ENCODE peak calls at places on chromosome 18, in nine cellular contexts. One of them, this sample, is unnamed.

GRCh38 chr18:68215931-68216330 is 499.0 kb downstream of the TMX3 start:
- DNase-seq in spleen: no peak
- DNase-seq in endodermal cell: no peak
- DNase-seq in SJSA1: no peak
- DNase-seq in heart left ventricle: no peak
- DNase-seq in thyroid gland: no peak
- DNase-seq in fibroblast of lung: peak; percentile 69
- DNase-seq in body of pancreas: no peak
- DNase-seq in tibial artery: no peak
- DNase-seq in this sample: no peak

GRCh38 chr18:37874721-37875120 is 309.1 kb upstream of the CELF4 start:
- DNase-seq in thyroid gland: no peak
- DNase-seq in fibroblast of lung: no peak
- DNase-seq in endodermal cell: no peak
- DNase-seq in body of pancreas: no peak
- DNase-seq in spleen: no peak
- DNase-seq in tibial artery: no peak
- DNase-seq in heart left ventricle: no peak
- DNase-seq in SJSA1: no peak
- DNase-seq in this sample: no peak

GRCh38 chr18:78242796-78243195 is 736.8 kb upstream of the SALL3 start:
- DNase-seq in body of pancreas: peak; percentile 16
- DNase-seq in thyroid gland: no peak
- DNase-seq in endodermal cell: no peak
- DNase-seq in heart left ventricle: peak; percentile 58
- DNase-seq in SJSA1: no peak
- DNase-seq in fibroblast of lung: no peak
- DNase-seq in spleen: no peak
- DNase-seq in tibial artery: no peak
- DNase-seq in this sample: no peak

GRCh38 chr18:49664086-49664890 is 102.4 kb downstream of the LIPG start:
- DNase-seq in tibial artery: no peak
- DNase-seq in fibroblast of lung: no peak
- DNase-seq in endodermal cell: peak; percentile 76
- DNase-seq in heart left ventricle: peak; percentile 84
- DNase-seq in spleen: no peak
- DNase-seq in thyroid gland: no peak
- DNase-seq in SJSA1: no peak
- DNase-seq in body of pancreas: no peak
- DNase-seq in this sample: no peak

GRCh38 chr18:44945847-44946490 is 265.3 kb downstream of the SETBP1 start:
- DNase-seq in fibroblast of lung: no peak
- DNase-seq in thyroid gland: no peak
- DNase-seq in SJSA1: no peak
- DNase-seq in endodermal cell: peak; percentile 51
- DNase-seq in heart left ventricle: no peak
- DNase-seq in tibial artery: no peak
- DNase-seq in spleen: no peak
- DNase-seq in body of pancreas: no peak
- DNase-seq in this sample: no peak

GRCh38 chr18:79575891-79576685 is 103.5 kb upstream of the CTDP1 start:
- DNase-seq in endodermal cell: peak; percentile 44
- DNase-seq in spleen: peak; percentile 62
- DNase-seq in thyroid gland: peak; percentile 94
- DNase-seq in SJSA1: peak; percentile 76
- DNase-seq in heart left ventricle: peak; percentile 77
- DNase-seq in tibial artery: peak; percentile 56
- DNase-seq in body of pancreas: peak; percentile 83
- DNase-seq in fibroblast of lung: peak; percentile 84
- DNase-seq in this sample: no peak

GRCh38 chr18:59744271-59744721 is 47.1 kb upstream of the CCBE1 start:
- DNase-seq in endodermal cell: no peak
- DNase-seq in spleen: no peak
- DNase-seq in SJSA1: peak; percentile 59
- DNase-seq in thyroid gland: no peak
- DNase-seq in body of pancreas: no peak
- DNase-seq in tibial artery: no peak
- DNase-seq in fibroblast of lung: peak; percentile 98
- DNase-seq in heart left ventricle: no peak
- DNase-seq in this sample: no peak

GRCh38 chr18:36315736-36316135 is 18.2 kb downstream of the FHOD3 start:
- DNase-seq in body of pancreas: no peak
- DNase-seq in heart left ventricle: no peak
- DNase-seq in spleen: no peak
- DNase-seq in fibroblast of lung: peak; percentile 87
- DNase-seq in thyroid gland: peak; percentile 67
- DNase-seq in tibial artery: no peak
- DNase-seq in SJSA1: no peak
- DNase-seq in endodermal cell: peak; percentile 35
- DNase-seq in this sample: no peak

GRCh38 chr18:63603772-63604171 is 16.6 kb downstream of the SERPINB13 start:
- DNase-seq in tibial artery: no peak
- DNase-seq in body of pancreas: no peak
- DNase-seq in thyroid gland: no peak
- DNase-seq in SJSA1: no peak
- DNase-seq in fibroblast of lung: peak; percentile 32
- DNase-seq in spleen: no peak
- DNase-seq in endodermal cell: no peak
- DNase-seq in heart left ventricle: no peak
- DNase-seq in this sample: no peak

GRCh38 chr18:55323051-55323994 is 264.7 kb downstream of the TCF4 start:
- DNase-seq in heart left ventricle: no peak
- DNase-seq in fibroblast of lung: peak; percentile 48
- DNase-seq in spleen: no peak
- DNase-seq in tibial artery: no peak
- DNase-seq in endodermal cell: no peak
- DNase-seq in SJSA1: no peak
- DNase-seq in thyroid gland: no peak
- DNase-seq in body of pancreas: no peak
- DNase-seq in this sample: no peak

DNA sequence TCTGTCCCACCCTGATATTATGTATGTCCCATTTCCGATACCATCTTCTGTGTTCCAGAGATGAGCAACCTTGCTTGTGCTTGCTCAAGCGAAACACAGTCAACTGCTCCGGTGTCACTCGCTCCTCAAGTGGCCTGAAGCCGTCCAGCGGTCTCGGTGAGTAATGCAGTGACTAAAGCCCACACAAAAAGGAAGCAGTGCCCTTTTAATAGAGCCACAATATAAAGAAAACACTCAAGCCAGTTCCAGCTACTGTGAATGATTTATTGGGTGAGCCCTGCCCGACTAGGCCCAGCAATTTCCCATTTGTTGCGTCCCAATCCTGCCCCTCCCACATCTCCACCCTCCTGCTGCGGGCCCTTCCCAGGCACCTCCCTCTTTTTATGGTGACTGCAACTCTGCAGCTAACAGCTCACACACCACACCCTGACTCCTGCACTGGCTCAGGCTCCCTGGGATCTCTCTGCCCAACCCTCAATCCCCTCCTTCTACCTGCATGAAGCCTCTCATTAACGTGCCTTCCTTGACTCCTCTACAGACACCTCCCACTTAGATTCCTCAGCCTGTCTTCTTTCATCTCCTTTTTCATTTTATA is 44.2 kb upstream of the DSC1 start:
- DNase-seq in body of pancreas: peak; percentile 92
- DNase-seq in endodermal cell: peak; percentile 77
- DNase-seq in heart left ventricle: peak; percentile 66
- DNase-seq in tibial artery: peak; percentile 84
- DNase-seq in spleen: no peak
- DNase-seq in thyroid gland: peak; percentile 52
- DNase-seq in fibroblast of lung: peak; percentile 81
- DNase-seq in SJSA1: peak; percentile 76
- DNase-seq in this sample: no peak
- H3K27ac ChIP-seq in body of pancreas: no peak overlapping the region
- H3K27ac ChIP-seq in endodermal cell: peak overlapping the region; percentile 13
- H3K27ac ChIP-seq in heart left ventricle: peak overlapping the region; percentile 44
- H3K27ac ChIP-seq in tibial artery: no peak overlapping the region
- H3K27ac ChIP-seq in spleen: no peak overlapping the region
- H3K27ac ChIP-seq in thyroid gland: no peak overlapping the region
- H3K27ac ChIP-seq in fibroblast of lung: no peak overlapping the region
- H3K27ac ChIP-seq in SJSA1: no peak overlapping the region
- H3K27ac ChIP-seq in this sample: no peak overlapping the region

GRCh38 chr18:9106094-9106493 is 3.6 kb downstream of the NDUFV2 start:
- DNase-seq in endodermal cell: no peak
- DNase-seq in fibroblast of lung: no peak
- DNase-seq in body of pancreas: no peak
- DNase-seq in heart left ventricle: no peak
- DNase-seq in thyroid gland: no peak
- DNase-seq in tibial artery: no peak
- DNase-seq in SJSA1: no peak
- DNase-seq in spleen: no peak
- DNase-seq in this sample: no peak

GRCh38 chr18:9105420-9105819 is 2.9 kb downstream of the NDUFV2 start:
- DNase-seq in endodermal cell: no peak
- DNase-seq in thyroid gland: no peak
- DNase-seq in spleen: no peak
- DNase-seq in fibroblast of lung: no peak
- DNase-seq in body of pancreas: no peak
- DNase-seq in heart left ventricle: no peak
- DNase-seq in tibial artery: no peak
- DNase-seq in SJSA1: no peak
- DNase-seq in this sample: no peak

GRCh38 chr18:9109523-9109922 is 7.0 kb downstream of the NDUFV2 start:
- DNase-seq in body of pancreas: no peak
- DNase-seq in spleen: no peak
- DNase-seq in tibial artery: no peak
- DNase-seq in endodermal cell: no peak
- DNase-seq in thyroid gland: no peak
- DNase-seq in SJSA1: no peak
- DNase-seq in fibroblast of lung: peak; percentile 70
- DNase-seq in heart left ventricle: no peak
- DNase-seq in this sample: no peak

GRCh38 chr18:9108911-9109310 is 6.4 kb downstream of the NDUFV2 start:
- DNase-seq in thyroid gland: no peak
- DNase-seq in SJSA1: no peak
- DNase-seq in body of pancreas: no peak
- DNase-seq in endodermal cell: no peak
- DNase-seq in tibial artery: no peak
- DNase-seq in heart left ventricle: no peak
- DNase-seq in spleen: no peak
- DNase-seq in fibroblast of lung: no peak
- DNase-seq in this sample: no peak

DNA sequence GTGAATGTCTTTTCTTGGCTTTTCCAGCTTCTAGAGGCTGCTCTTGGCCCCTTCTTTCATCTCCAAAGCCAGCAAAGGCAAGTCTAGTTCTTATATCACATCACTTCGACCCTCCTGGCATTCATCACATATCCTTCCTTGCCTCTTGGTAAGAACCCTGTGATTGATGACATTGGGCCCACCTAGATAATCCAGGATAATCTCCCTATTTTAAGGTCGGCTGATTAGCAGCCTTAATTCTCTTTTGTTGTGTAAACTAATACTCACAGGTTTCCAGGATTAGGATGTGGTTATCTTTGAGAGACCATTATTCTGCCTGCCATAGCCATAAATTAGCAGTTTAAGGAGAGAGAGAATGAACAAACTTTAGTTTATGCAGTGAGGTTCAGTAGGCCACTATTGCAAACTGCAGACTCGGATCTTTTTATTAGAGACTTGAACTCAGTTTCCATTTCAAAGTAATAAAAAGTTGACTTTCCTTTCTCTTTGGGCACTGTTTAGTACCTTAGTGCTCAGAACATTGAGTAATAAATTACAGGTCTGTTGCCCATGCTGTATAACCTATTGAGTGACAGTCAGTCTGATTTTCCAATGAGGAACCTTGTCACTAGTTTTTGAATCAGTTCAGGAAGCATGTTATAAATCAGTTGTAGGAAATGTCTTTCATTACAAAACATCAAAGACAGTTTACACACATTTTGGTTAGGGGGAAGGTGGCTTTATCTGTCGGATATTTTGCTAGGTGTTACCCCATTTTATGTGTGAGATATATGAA is 4.5 kb downstream of the NDUFV2 start:
- DNase-seq in fibroblast of lung: no peak
- DNase-seq in spleen: no peak
- DNase-seq in body of pancreas: no peak
- DNase-seq in heart left ventricle: no peak
- DNase-seq in endodermal cell: no peak
- DNase-seq in tibial artery: no peak
- DNase-seq in thyroid gland: no peak
- DNase-seq in SJSA1: no peak
- DNase-seq in this sample: no peak
- H3K4me1 ChIP-seq in fibroblast of lung: peaks cover 10% of the 10 kb centered on the region
- H3K4me1 ChIP-seq in spleen: peaks cover 83% of the 10 kb centered on the region
- H3K4me1 ChIP-seq in body of pancreas: peaks cover 85% of the 10 kb centered on the region
- H3K4me1 ChIP-seq in heart left ventricle: peaks cover 77% of the 10 kb centered on the region
- H3K4me1 ChIP-seq in endodermal cell: no peaks in the 10 kb centered on the region
- H3K4me1 ChIP-seq in tibial artery: peaks cover 69% of the 10 kb centered on the region
- H3K4me1 ChIP-seq in thyroid gland: peaks cover 74% of the 10 kb centered on the region
- H3K4me1 ChIP-seq in SJSA1: peaks cover 54% of the 10 kb centered on the region
- H3K4me1 ChIP-seq in this sample: peaks cover 79% of the 10 kb centered on the region

DNA sequence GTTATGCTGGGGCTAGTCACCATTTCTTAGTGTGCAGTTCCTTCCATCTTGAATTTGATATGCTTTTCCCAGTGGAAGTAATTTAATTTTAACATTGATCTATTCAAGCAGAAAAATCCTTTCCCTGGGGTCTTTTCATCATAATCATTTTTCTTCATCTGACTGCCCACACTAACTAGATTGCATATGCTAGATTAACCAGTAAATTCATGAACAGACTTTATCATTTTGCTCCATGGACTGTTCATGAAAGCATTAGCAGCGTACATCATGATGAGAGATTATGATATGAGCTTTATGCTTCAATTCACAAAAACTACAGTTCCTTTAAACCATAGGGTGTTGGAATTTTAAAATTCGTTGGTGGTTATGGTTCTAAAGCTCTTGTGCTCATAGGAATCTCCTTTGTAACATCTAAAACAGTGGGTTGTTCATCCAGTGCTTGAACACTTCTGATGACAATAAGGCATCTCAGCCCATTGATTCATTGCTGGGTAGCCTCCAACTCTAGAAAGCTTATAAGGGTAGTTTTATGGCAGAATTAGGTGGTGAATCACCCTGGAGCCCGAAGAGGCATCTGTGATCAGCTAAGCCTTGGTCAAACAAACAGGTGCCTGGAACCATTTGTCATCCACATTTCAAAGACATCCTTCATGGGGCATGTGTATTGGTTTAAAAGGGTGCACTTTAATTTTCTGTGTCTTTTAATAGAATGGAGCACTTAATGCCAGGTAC is 77.2 kb upstream of the NDUFV2 start:
- DNase-seq in endodermal cell: no peak
- DNase-seq in tibial artery: no peak
- DNase-seq in fibroblast of lung: peak; percentile 78
- DNase-seq in thyroid gland: no peak
- DNase-seq in heart left ventricle: no peak
- DNase-seq in SJSA1: no peak
- DNase-seq in body of pancreas: no peak
- DNase-seq in spleen: no peak
- DNase-seq in this sample: no peak
- H3K36me3 ChIP-seq in endodermal cell: no peaks in the 10 kb centered on the region
- H3K36me3 ChIP-seq in tibial artery: no peaks in the 10 kb centered on the region
- H3K36me3 ChIP-seq in fibroblast of lung: no peaks in the 10 kb centered on the region
- H3K36me3 ChIP-seq in thyroid gland: no peaks in the 10 kb centered on the region
- H3K36me3 ChIP-seq in heart left ventricle: no peaks in the 10 kb centered on the region
- H3K36me3 ChIP-seq in SJSA1: no peaks in the 10 kb centered on the region
- H3K36me3 ChIP-seq in body of pancreas: no peaks in the 10 kb centered on the region
- H3K36me3 ChIP-seq in spleen: no peaks in the 10 kb centered on the region
- H3K36me3 ChIP-seq in this sample: no peaks in the 10 kb centered on the region

GRCh38 chr18:28794459-28795245 is 617.7 kb upstream of the CDH2 start:
- DNase-seq in endodermal cell: no peak
- DNase-seq in body of pancreas: no peak
- DNase-seq in heart left ventricle: no peak
- DNase-seq in spleen: no peak
- DNase-seq in thyroid gland: no peak
- DNase-seq in SJSA1: no peak
- DNase-seq in tibial artery: no peak
- DNase-seq in fibroblast of lung: peak; percentile 88
- DNase-seq in this sample: no peak
- H3K27ac ChIP-seq in endodermal cell: no peak overlapping the region
- H3K27ac ChIP-seq in body of pancreas: no peak overlapping the region
- H3K27ac ChIP-seq in heart left ventricle: peak overlapping the region; percentile 33
- H3K27ac ChIP-seq in spleen: no peak overlapping the region
- H3K27ac ChIP-seq in thyroid gland: no peak overlapping the region
- H3K27ac ChIP-seq in SJSA1: peak overlapping the region; percentile 20
- H3K27ac ChIP-seq in tibial artery: no peak overlapping the region
- H3K27ac ChIP-seq in fibroblast of lung: no peak overlapping the region
- H3K27ac ChIP-seq in this sample: peak overlapping the region; percentile 56

This sample was measured in gastrocnemius medialis.